ENCODE peak calls at places on chromosome 12, in six cellular contexts. Z, B, U, G, N and W are unnamed samples. For H3K27me3 and H3K36me3, the result is how much of the 10 kb centered on the place peaks cover.

GRCh38 chr12:29278673-29279420 is 102.1 kb downstream of the ERGIC2 start:
- DNase-seq in Z (no peak), B (no peak), N (no peak), U (no peak), G (no peak), W (no peak)

GRCh38 chr12:82793882-82794281 is 107.2 kb downstream of the TMTC2 start:
- DNase-seq in U (no peak), Z (no peak), N (no peak), B (no peak), G (no peak), W (no peak)

GRCh38 chr12:31849090-31849687 is 110.0 kb upstream of the RESF1 start:
- DNase-seq in N (no peak), B (no peak), U (no peak), G (no peak), Z (no peak), W (no peak)

GRCh38 chr12:69254046-69254445 is 14.7 kb downstream of the CPSF6 start:
- DNase-seq in N (no peak), U (no peak), B (no peak), G (no peak), Z (no peak), W (no peak)

GRCh38 chr12:80226576-80226975 is 127.2 kb downstream of the OTOGL start:
- DNase-seq in Z (no peak), N (no peak), U (no peak), G (no peak), B (no peak), W (no peak)

GRCh38 chr12:4450551-4451112 is 5.0 kb upstream of the FGF6 start:
- DNase-seq in G (no peak), Z (no peak), N (no peak), B (no peak), U (no peak), W (no peak)

GRCh38 chr12:27524839-27525238 is 833 bp downstream of the PPFIBP1 start:
- DNase-seq in G (no peak), Z (no peak), N (no peak), U (no peak), B (no peak), W (peak)

GRCh38 chr12:75130811-75131210 is 78.8 kb downstream of the KCNC2 start:
- DNase-seq in G (no peak), U (no peak), N (no peak), B (no peak), Z (no peak), W (no peak)

GRCh38 chr12:71562681-71563595 is 100.7 kb downstream of the ZFC3H1 start:
- DNase-seq in Z (no peak), U (no peak), G (no peak), B (no peak), N (no peak), W (no peak)

GRCh38 chr12:12333980-12334709 is 15.9 kb downstream of the MANSC1 start:
- DNase-seq in N (peak), G (peak), U (no peak), B (peak), Z (no peak), W (peak)

GRCh38 chr12:50718760-50719159 is 45.1 kb upstream of the ATF1 start:
- DNase-seq in N (no peak), G (no peak), B (no peak), Z (no peak), U (no peak), W (no peak)

GRCh38 chr12:45349911-45350310 is 134.0 kb downstream of the ANO6 start:
- DNase-seq in G (no peak), N (no peak), B (no peak), Z (no peak), U (no peak), W (no peak)

GRCh38 chr12:120542166-120542565 is 8.0 kb downstream of the RNF10 start:
- DNase-seq in G (no peak), B (no peak), U (no peak), N (no peak), Z (no peak), W (no peak)

GRCh38 chr12:29816869-29817730 is 33.4 kb upstream of the TMTC1 start:
- DNase-seq in Z (no peak), N (no peak), U (no peak), G (no peak), B (no peak), W (no peak)

GRCh38 chr12:3842517-3842916 is 30.7 kb downstream of the PARP11 start:
- DNase-seq in N (no peak), Z (no peak), B (no peak), G (no peak), U (no peak), W (no peak)

GRCh38 chr12:109583733-109584132 is 10.1 kb downstream of the MVK start:
- DNase-seq in N (no peak), B (no peak), U (no peak), G (no peak), Z (no peak), W (no peak)

GRCh38 chr12:101086490-101086889 is 123.5 kb downstream of the SLC5A8 start:
- DNase-seq in G (no peak), Z (no peak), B (no peak), N (no peak), U (no peak), W (no peak)

GRCh38 chr12:33427071-33427470 is 12.5 kb downstream of the SYT10 start:
- DNase-seq in Z (no peak), G (no peak), U (no peak), B (no peak), N (no peak), W (peak)

GRCh38 chr12:24062642-24063245 is 113.3 kb upstream of the SOX5 start:
- DNase-seq in Z (no peak), N (no peak), G (no peak), B (no peak), U (no peak), W (no peak)

GRCh38 chr12:132481345-132481744 is 8.6 kb upstream of the FBRSL1 start:
- DNase-seq in G (no peak), B (no peak), U (no peak), Z (no peak), N (no peak), W (no peak)

GRCh38 chr12:104588048-104588942 is 131.5 kb downstream of the CHST11 start:
- DNase-seq in B (no peak), G (no peak), Z (no peak), N (no peak), U (no peak), W (no peak)

GRCh38 chr12:30417697-30418231 is 277.9 kb downstream of the IPO8 start:
- DNase-seq in U (no peak), Z (no peak), N (no peak), B (no peak), G (no peak), W (no peak)

GRCh38 chr12:80627773-80628172 is 79.7 kb upstream of the MYF6 start:
- DNase-seq in G (no peak), U (no peak), B (no peak), Z (no peak), N (no peak), W (no peak)

GRCh38 chr12:44960856-44961255 is 84.7 kb upstream of the NELL2 start:
- DNase-seq in N (no peak), G (no peak), B (no peak), U (no peak), Z (no peak), W (no peak)

GRCh38 chr12:65740506-65740872 is 83.8 kb upstream of the HMGA2 start:
- DNase-seq in N (no peak), G (no peak), B (no peak), Z (no peak), U (no peak), W (no peak)

GRCh38 chr12:80269953-80270552 is 170.7 kb downstream of the OTOGL start:
- DNase-seq in B (no peak), Z (no peak), G (no peak), U (no peak), N (no peak), W (no peak)

GRCh38 chr12:4891866-4892265 is 17.8 kb upstream of the KCNA1 start:
- DNase-seq in G (no peak), B (no peak), U (no peak), N (no peak), Z (no peak), W (no peak)

GRCh38 chr12:13595536-13596450 is 385.6 kb downstream of the GRIN2B start:
- DNase-seq in N (no peak), B (no peak), U (no peak), Z (no peak), G (no peak), W (no peak)

GRCh38 chr12:26119391-26119981 is 5.4 kb downstream of the BHLHE41 start:
- DNase-seq in B (no peak), G (no peak), N (no peak), Z (no peak), U (no peak), W (peak)

GRCh38 chr12:132772551-132772950 is 10.9 kb upstream of the ANKLE2 start:
- DNase-seq in U (no peak), Z (no peak), G (no peak), B (no peak), N (no peak), W (no peak)

GRCh38 chr12:3149505-3150307 is 72.5 kb downstream of the TSPAN9 start:
- DNase-seq in U (no peak), Z (no peak), N (peak), B (no peak), G (no peak), W (no peak)

GRCh38 chr12:80412343-80412953 is 31.6 kb upstream of the PTPRQ start:
- DNase-seq in G (no peak), U (no peak), B (no peak), Z (no peak), N (no peak), W (no peak)

GRCh38 chr12:70644836-70645235 is 7.6 kb upstream of the PTPRB start:
- DNase-seq in N (no peak), B (no peak), G (no peak), Z (no peak), U (no peak), W (no peak)

GRCh38 chr12:120399531-120399930 is 30.6 kb upstream of the MSI1 start:
- DNase-seq in Z (no peak), U (no peak), B (no peak), G (no peak), N (no peak), W (no peak)

GRCh38 chr12:80778005-80778541 is 61.4 kb downstream of the MYF5 start:
- DNase-seq in Z (no peak), B (peak), U (no peak), N (no peak), G (peak), W (peak)

GRCh38 chr12:114403690-114404450 is 2.1 kb downstream of the TBX5 start:
- DNase-seq in G (peak), N (no peak), B (no peak), Z (no peak), U (no peak), W (no peak)

GRCh38 chr12:86256169-86256568 is at the start of gene MGAT4C:
- DNase-seq in B (no peak), G (no peak), U (no peak), N (no peak), Z (no peak), W (no peak)

GRCh38 chr12:78865297-78865955 is 852 bp downstream of the SYT1 start:
- DNase-seq in G (no peak), Z (no peak), N (no peak), B (no peak), U (no peak), W (no peak)

DNA sequence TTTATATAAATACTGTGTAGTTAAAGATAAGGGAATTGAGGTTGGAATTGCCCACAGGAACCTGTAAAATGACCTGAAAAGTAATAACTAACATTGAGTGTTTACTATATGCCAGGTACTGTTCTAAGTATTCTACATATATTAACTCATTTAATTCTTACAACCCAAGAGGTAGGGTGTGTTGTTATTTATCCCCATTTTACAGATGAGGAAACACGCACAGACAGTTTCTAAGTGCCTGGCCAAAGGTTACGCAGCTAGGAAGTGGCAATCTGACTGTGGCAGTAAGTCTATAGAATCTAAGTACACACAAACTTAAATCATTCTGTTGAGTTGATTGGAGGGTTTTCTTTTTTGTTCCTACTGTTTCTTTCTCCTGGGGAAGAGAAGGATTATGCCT is 1.1 kb upstream of the TSPAN31 start:
- DNase-seq in G (no peak), Z (no peak), B (no peak), N (no peak), U (no peak), W (no peak)
- H3K27ac ChIP-seq in G (peak), Z (no peak), B (no peak), N (no peak), U (no peak), W (peak)

GRCh38 chr12:48015954-48016353 is 11.7 kb upstream of the COL2A1 start:
- DNase-seq in U (no peak), G (no peak), Z (no peak), N (no peak), B (no peak), W (no peak)

GRCh38 chr12:48010366-48010970 is 6.2 kb upstream of the COL2A1 start:
- DNase-seq in N (no peak), B (no peak), U (no peak), Z (no peak), G (no peak), W (no peak)

GRCh38 chr12:48012070-48012469 is 7.8 kb upstream of the COL2A1 start:
- DNase-seq in Z (no peak), N (no peak), B (no peak), U (no peak), G (no peak), W (no peak)

GRCh38 chr12:48015129-48015528 is 10.9 kb upstream of the COL2A1 start:
- DNase-seq in U (no peak), Z (no peak), N (no peak), B (no peak), G (no peak), W (no peak)

DNA sequence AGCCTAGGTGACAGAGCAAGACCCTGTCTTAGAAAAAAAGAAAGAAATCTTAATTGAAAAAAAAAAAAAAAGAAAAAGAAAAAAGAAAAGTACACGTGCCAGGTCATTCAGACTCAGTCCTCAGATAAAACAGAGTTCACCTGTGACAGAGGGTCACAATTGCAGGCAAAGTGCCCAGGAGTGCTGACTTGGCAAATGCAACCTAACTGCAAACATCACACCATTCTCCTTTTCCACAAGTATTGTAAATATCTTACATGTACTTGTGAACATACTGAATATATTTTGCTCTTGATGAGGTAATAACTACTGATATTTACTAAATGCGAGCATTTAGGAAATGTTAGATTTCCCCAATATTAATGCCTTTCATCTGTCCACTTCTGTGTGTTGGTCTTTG is 9.0 kb upstream of the COL2A1 start:
- DNase-seq in G (no peak), Z (no peak), U (no peak), N (no peak), B (no peak), W (no peak)
- H3K27me3 ChIP-seq in G (under half), Z (under half), U (under half), N (under half), B (under half), W (under half)

GRCh38 chr12:6215120-6215807 is 15.1 kb downstream of the CD9 start:
- DNase-seq in U (no peak), G (no peak), N (no peak), B (no peak), Z (no peak), W (no peak)
- H3K36me3 ChIP-seq in U (under half), G (under half), N (under half), B (under half), Z (under half), W (under half)

DNA sequence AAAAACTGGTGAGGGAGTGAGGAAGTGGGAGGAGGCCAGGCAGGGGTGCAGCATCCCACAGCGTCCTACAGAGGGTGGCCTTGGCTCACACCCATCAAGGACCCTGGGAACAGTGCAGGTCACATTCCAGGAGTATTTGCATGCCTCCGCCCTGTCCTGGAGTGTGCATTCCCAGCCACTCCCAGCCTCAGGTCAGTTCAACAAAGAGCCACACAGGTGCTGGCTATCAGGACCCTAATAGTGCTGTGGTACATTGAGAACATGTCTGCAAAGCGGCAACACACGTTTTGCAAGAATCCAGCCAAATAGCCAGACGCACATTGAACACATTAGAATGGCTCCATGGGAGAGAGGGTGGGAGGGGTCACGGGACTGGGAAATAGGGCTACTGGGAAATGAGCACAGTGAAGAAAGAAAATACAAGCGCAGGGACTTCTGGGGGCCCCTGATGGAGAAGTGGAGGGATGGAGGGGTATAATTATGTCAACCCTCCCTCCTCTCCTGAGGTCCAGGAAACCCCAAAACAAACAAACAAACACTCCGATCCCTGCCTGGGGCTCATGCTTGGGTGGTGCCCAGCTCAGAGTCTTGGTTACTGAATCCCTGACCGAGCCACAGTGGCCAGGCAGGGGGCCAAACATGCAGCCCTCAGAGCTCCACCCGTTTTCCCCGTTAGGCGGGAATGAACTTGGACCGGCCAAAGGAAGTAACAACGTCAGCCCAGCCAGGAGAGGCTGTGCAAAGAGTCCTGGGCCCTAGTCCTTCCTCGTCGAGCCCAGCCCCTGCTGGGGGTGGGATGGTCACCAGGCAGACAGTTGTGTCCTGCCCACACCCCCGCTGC is 36.4 kb downstream of the CMKLR1 start:
- DNase-seq in Z (no peak), B (peak), G (peak), U (peak), N (peak), W (peak)
- H3K27ac ChIP-seq in Z (peak), B (peak), G (peak), U (peak), N (peak), W (peak)

GRCh38 chr12:1888923-1889322 is 29.5 kb downstream of the CACNA2D4 start:
- DNase-seq in Z (no peak), G (no peak), B (no peak), N (no peak), U (no peak), W (no peak)

GRCh38 chr12:1885605-1886245 is 32.7 kb downstream of the CACNA2D4 start:
- DNase-seq in U (peak), N (no peak), G (no peak), B (no peak), Z (no peak), W (no peak)

GRCh38 chr12:1886396-1887008 is 31.9 kb downstream of the CACNA2D4 start:
- DNase-seq in G (no peak), Z (no peak), U (no peak), N (no peak), B (no peak), W (no peak)

GRCh38 chr12:1890810-1891209 is 27.6 kb downstream of the CACNA2D4 start:
- DNase-seq in N (no peak), U (no peak), B (no peak), Z (no peak), G (no peak), W (no peak)

DNA sequence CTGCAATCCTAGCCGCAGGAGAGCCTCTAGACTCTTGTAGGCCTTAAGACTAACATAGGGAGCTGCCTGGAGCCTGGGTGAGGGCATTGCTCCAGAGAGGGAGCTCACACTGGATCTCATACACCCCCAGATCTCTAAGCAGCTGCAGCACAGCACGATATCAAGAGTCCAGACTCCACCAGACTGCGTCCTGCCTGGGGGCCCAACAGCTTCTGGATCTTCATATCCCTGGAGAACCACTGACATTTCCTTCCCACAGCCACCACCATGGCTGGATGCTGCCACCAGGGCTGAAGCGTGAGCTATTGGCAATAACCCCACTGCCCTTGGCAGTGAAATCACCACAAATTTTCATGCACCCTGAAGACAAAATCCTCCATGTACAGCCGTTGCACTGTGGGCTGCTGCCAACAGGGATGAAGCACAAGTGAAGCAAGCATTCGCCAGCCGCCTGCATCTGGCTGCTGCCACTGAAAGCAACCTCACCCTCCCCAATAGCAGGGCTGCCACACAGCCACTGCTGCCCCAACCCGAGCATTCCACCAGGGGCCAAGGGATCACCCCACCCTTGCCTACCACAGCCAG is 28.2 kb downstream of the CACNA2D4 start:
- DNase-seq in G (no peak), U (no peak), B (no peak), Z (no peak), N (no peak), W (no peak)
- H3K27me3 ChIP-seq in G (under half), U (under half), B (under half), Z (under half), N (under half), W (under half)

GRCh38 chr12:49643961-49644619 is 20.7 kb downstream of the PRPF40B start:
- DNase-seq in G (no peak), B (no peak), U (no peak), Z (no peak), N (peak), W (peak)
- H3K36me3 ChIP-seq in G (half or more), B (under half), U (under half), Z (half or more), N (under half), W (under half)

GRCh38 chr12:95424271-95424994 is 49.5 kb upstream of the METAP2 start:
- DNase-seq in B (peak), G (no peak), Z (no peak), U (no peak), N (no peak), W (no peak)
- H3K27ac ChIP-seq in B (peak), G (peak), Z (no peak), U (no peak), N (peak), W (no peak)

GRCh38 chr12:53338916-53339315 is 2.8 kb upstream of the SP7 start:
- DNase-seq in N (no peak), B (no peak), Z (no peak), G (no peak), U (no peak), W (no peak)
- H3K27me3 ChIP-seq in N (under half), B (under half), Z (under half), G (under half), U (under half), W (under half)